ENCODE peak calls at places on chromosome 21, in eight cellular contexts. I, K, Z, O, A, F, T and V are unnamed samples.

GRCh38 chr21:37530901-37531351 is 164.4 kb downstream of the DYRK1A start:
- DNase-seq in T (no peak), I (no peak), Z (no peak), F (no peak), A (no peak), K (no peak), O (no peak), V (no peak)

GRCh38 chr21:33109574-33110339 is 39.8 kb downstream of the OLIG1 start:
- DNase-seq in A (no peak), K (no peak), F (no peak), T (no peak), I (no peak), O (no peak), Z (no peak), V (no peak)

GRCh38 chr21:33478182-33478581 is 1.6 kb downstream of the TMEM50B start:
- DNase-seq in I (no peak), T (no peak), A (no peak), F (no peak), K (no peak), O (no peak), Z (no peak), V (no peak)

GRCh38 chr21:36477001-36477400 is 2.9 kb downstream of the CLDN14 start:
- DNase-seq in T (no peak), I (no peak), A (no peak), K (no peak), F (no peak), Z (no peak), O (no peak), V (no peak)

GRCh38 chr21:35637431-35637830 is 422.9 kb downstream of the SETD4 start:
- DNase-seq in F (no peak), I (no peak), O (no peak), T (no peak), Z (peak; percentile 92), K (peak; percentile 52), A (no peak), V (no peak)

GRCh38 chr21:30044447-30045064 is 104.8 kb upstream of the GRIK1 start:
- DNase-seq in F (no peak), Z (peak; percentile 5), A (no peak), T (no peak), O (no peak), K (no peak), I (no peak), V (peak; percentile 1)

GRCh38 chr21:35226960-35227741 is 178.0 kb upstream of the RUNX1 start:
- DNase-seq in I (peak; percentile 43), K (no peak), A (no peak), F (no peak), Z (no peak), O (no peak), T (no peak), V (no peak)

GRCh38 chr21:44397431-44398031 is 44.1 kb downstream of the TRPM2 start:
- DNase-seq in K (no peak), F (peak; percentile 14), A (no peak), Z (no peak), I (no peak), O (no peak), T (no peak), V (no peak)